ENCODE peak calls at places on chromosomes 7 and 10, in eight cellular contexts. S is heart left ventricle, Q is HCT116, H is transverse colon, A is IMR-90, N is spleen, P is uterus, C is A549. V is an unnamed sample.

GRCh38 chr7:46630031-46630430 is 709.0 kb upstream of the IGFBP3 start:
- DNase-seq in Q (no peak), S (no peak), P (no peak), A (peak), N (no peak), C (no peak), H (no peak), V (no peak)

GRCh38 chr10:58637372-58637771 is 124.7 kb downstream of the BICC1 start:
- DNase-seq in H (no peak), A (no peak), P (no peak), N (no peak), Q (no peak), C (peak), S (no peak), V (no peak)

GRCh38 chr7:6340241-6340640 is 67.8 kb upstream of the CYTH3 start:
- DNase-seq in A (no peak), P (no peak), S (no peak), H (no peak), N (no peak), C (no peak), Q (no peak), V (no peak)

GRCh38 chr10:76021391-76021790 is 590.0 kb downstream of the LRMDA start:
- DNase-seq in N (no peak), Q (no peak), S (no peak), P (no peak), H (no peak), C (no peak), A (no peak), V (no peak)

GRCh38 chr10:114990991-114991390 is 53.0 kb downstream of the TRUB1 start:
- DNase-seq in C (no peak), N (no peak), Q (no peak), A (no peak), H (no peak), P (no peak), S (no peak), V (no peak)

GRCh38 chr10:124346831-124347230 is 71.9 kb downstream of the OAT start:
- DNase-seq in S (no peak), N (peak), H (no peak), Q (no peak), P (no peak), C (no peak), A (no peak), V (no peak)

GRCh38 chr10:123621492-123621891 is 44.7 kb upstream of the GPR26 start:
- DNase-seq in A (no peak), C (no peak), H (no peak), P (no peak), N (no peak), Q (no peak), S (no peak), V (no peak)

GRCh38 chr10:114458955-114459354 is 54.7 kb upstream of the AFAP1L2 start:
- DNase-seq in A (peak), S (peak), Q (peak), P (no peak), N (peak), C (peak), H (peak), V (peak)

GRCh38 chr10:107103174-107104025 is 61.1 kb downstream of the SORCS1 start:
- DNase-seq in S (no peak), Q (no peak), H (peak), P (no peak), C (no peak), N (no peak), A (no peak), V (peak)

GRCh38 chr7:149720372-149721083 is 52.9 kb downstream of the ZNF467 start:
- DNase-seq in A (no peak), C (no peak), H (no peak), S (peak), P (no peak), N (peak), Q (no peak), V (peak)

GRCh38 chr7:134625571-134625970 is 21.1 kb upstream of the BPGM start:
- DNase-seq in P (no peak), C (no peak), N (no peak), A (peak), H (no peak), S (no peak), Q (no peak), V (no peak)

GRCh38 chr10:87093461-87094372 is 926 bp downstream of the GLUD1 start:
- DNase-seq in N (peak), S (peak), A (peak), Q (no peak), P (peak), C (peak), H (peak), V (peak)

GRCh38 chr7:36289833-36290661 is 99.6 kb upstream of the ANLN start:
- DNase-seq in S (no peak), P (no peak), H (peak), C (peak), A (no peak), N (no peak), Q (peak), V (no peak)

GRCh38 chr10:16967866-16968721 is 150.9 kb upstream of the RSU1 start:
- DNase-seq in A (peak), Q (peak), N (no peak), S (peak), P (peak), C (peak), H (peak), V (peak)

GRCh38 chr10:71312840-71313789 is 5.9 kb upstream of the SLC29A3 start:
- DNase-seq in S (peak), Q (no peak), H (peak), A (peak), P (peak), C (no peak), N (no peak), V (peak)

GRCh38 chr7:2894118-2894940 is 50.2 kb upstream of the GNA12 start:
- DNase-seq in S (no peak), H (peak), Q (no peak), A (no peak), P (no peak), N (peak), C (no peak), V (no peak)

GRCh38 chr7:141074162-141074989 is 512 bp downstream of the TMEM178B start:
- DNase-seq in S (peak), A (no peak), Q (no peak), N (no peak), H (no peak), C (peak), P (no peak), V (no peak)

GRCh38 chr7:15326044-15326644 is 235.7 kb downstream of the AGMO start:
- DNase-seq in N (no peak), H (no peak), A (peak), C (peak), S (no peak), P (no peak), Q (peak), V (no peak)

GRCh38 chr7:258476-259190 is 31.3 kb upstream of the FOXL3 start:
- DNase-seq in H (no peak), N (peak), A (no peak), Q (no peak), P (no peak), S (peak), C (no peak), V (no peak)

GRCh38 chr7:18437086-18437485 is 58.5 kb upstream of the HDAC9 start:
- DNase-seq in S (no peak), P (no peak), C (no peak), H (no peak), Q (no peak), N (no peak), A (peak), V (no peak)

GRCh38 chr7:73721237-73721848 is 1.9 kb upstream of the STX1A start:
- DNase-seq in A (no peak), S (peak), C (peak), P (no peak), N (no peak), Q (no peak), H (peak), V (peak)

GRCh38 chr7:24825931-24826661 is 68.8 kb upstream of the GSDME start:
- DNase-seq in Q (peak), S (no peak), P (no peak), A (peak), N (no peak), C (peak), H (peak), V (no peak)

GRCh38 chr7:116194115-116194514 is 16.2 kb upstream of the TES start:
- DNase-seq in C (no peak), A (peak), H (no peak), P (no peak), Q (no peak), N (no peak), S (no peak), V (no peak)

GRCh38 chr10:4270116-4270515 is 485.1 kb upstream of the KLF6 start:
- DNase-seq in H (no peak), Q (no peak), S (no peak), C (peak), P (no peak), N (no peak), A (peak), V (no peak)

GRCh38 chr10:18647151-18647550 is 4.2 kb downstream of the NSUN6 start:
- DNase-seq in A (no peak), Q (no peak), N (no peak), H (no peak), C (no peak), S (no peak), P (no peak), V (no peak)

GRCh38 chr7:14836571-14837189 is 65.9 kb downstream of the DGKB start:
- DNase-seq in A (peak), H (no peak), S (peak), Q (peak), C (no peak), P (peak), N (no peak), V (peak)

GRCh38 chr10:60717852-60718251 is 60.4 kb upstream of the CDK1 start:
- DNase-seq in A (no peak), P (no peak), N (no peak), H (no peak), C (peak), S (no peak), Q (no peak), V (no peak)

GRCh38 chr7:2805213-2806003 is 38.7 kb downstream of the GNA12 start:
- DNase-seq in P (no peak), C (no peak), H (no peak), S (peak), A (no peak), N (peak), Q (no peak), V (no peak)

GRCh38 chr10:123007558-123008378 is 827 bp downstream of the IKZF5 start:
- DNase-seq in S (no peak), N (peak), Q (peak), H (peak), A (peak), C (peak), P (peak), V (peak)

GRCh38 chr7:157432541-157432956 is 95.7 kb downstream of the DNAJB6 start:
- DNase-seq in A (peak), H (peak), Q (peak), S (peak), N (peak), P (peak), C (peak), V (peak)

GRCh38 chr7:69526570-69526969 is 71.7 kb upstream of the AUTS2 start:
- DNase-seq in S (no peak), H (no peak), C (no peak), P (no peak), A (no peak), N (peak), Q (no peak), V (no peak)

GRCh38 chr10:69056129-69056528 is 31.8 kb upstream of the SRGN start:
- DNase-seq in S (peak), Q (no peak), P (no peak), C (no peak), N (peak), H (no peak), A (no peak), V (no peak)

GRCh38 chr10:106559442-106559841 is 605.1 kb downstream of the SORCS1 start:
- DNase-seq in Q (no peak), N (no peak), H (no peak), P (no peak), C (no peak), S (no peak), A (peak), V (no peak)

GRCh38 chr7:153920897-153921296 is 131.3 kb upstream of the DPP6 start:
- DNase-seq in A (no peak), Q (no peak), P (no peak), N (no peak), S (no peak), H (no peak), C (no peak), V (no peak)

GRCh38 chr10:78456649-78457400 is 423.2 kb downstream of the RPS24 start:
- DNase-seq in H (no peak), C (no peak), P (no peak), Q (no peak), S (peak), A (no peak), N (no peak), V (no peak)

GRCh38 chr10:43595739-43596298 is 10.4 kb upstream of the ZNF485 start:
- DNase-seq in H (no peak), C (no peak), P (no peak), A (no peak), Q (no peak), N (no peak), S (no peak), V (no peak)

GRCh38 chr7:71244023-71244422 is 112.1 kb downstream of the GALNT17 start:
- DNase-seq in N (no peak), P (no peak), Q (no peak), H (no peak), A (no peak), S (peak), C (no peak), V (no peak)

GRCh38 chr7:96781919-96782318 is 72.3 kb upstream of the SEM1 start:
- DNase-seq in H (no peak), N (no peak), Q (no peak), A (no peak), P (no peak), C (no peak), S (no peak), V (no peak)

GRCh38 chr10:21290499-21291160 is 234.9 kb downstream of the SKIDA1 start:
- DNase-seq in S (no peak), A (no peak), Q (no peak), N (no peak), C (no peak), H (no peak), P (no peak), V (no peak)

GRCh38 chr10:21296575-21297355 is 228.7 kb downstream of the SKIDA1 start:
- DNase-seq in A (no peak), H (no peak), Q (no peak), P (no peak), N (no peak), C (no peak), S (no peak), V (peak)

GRCh38 chr10:21297525-21298383 is 227.7 kb downstream of the SKIDA1 start:
- DNase-seq in S (no peak), C (no peak), H (no peak), A (no peak), P (no peak), N (no peak), Q (no peak), V (no peak)

GRCh38 chr10:21293518-21294356 is 231.7 kb downstream of the SKIDA1 start:
- DNase-seq in A (no peak), H (no peak), Q (no peak), C (peak), N (no peak), S (no peak), P (no peak), V (no peak)

DNA sequence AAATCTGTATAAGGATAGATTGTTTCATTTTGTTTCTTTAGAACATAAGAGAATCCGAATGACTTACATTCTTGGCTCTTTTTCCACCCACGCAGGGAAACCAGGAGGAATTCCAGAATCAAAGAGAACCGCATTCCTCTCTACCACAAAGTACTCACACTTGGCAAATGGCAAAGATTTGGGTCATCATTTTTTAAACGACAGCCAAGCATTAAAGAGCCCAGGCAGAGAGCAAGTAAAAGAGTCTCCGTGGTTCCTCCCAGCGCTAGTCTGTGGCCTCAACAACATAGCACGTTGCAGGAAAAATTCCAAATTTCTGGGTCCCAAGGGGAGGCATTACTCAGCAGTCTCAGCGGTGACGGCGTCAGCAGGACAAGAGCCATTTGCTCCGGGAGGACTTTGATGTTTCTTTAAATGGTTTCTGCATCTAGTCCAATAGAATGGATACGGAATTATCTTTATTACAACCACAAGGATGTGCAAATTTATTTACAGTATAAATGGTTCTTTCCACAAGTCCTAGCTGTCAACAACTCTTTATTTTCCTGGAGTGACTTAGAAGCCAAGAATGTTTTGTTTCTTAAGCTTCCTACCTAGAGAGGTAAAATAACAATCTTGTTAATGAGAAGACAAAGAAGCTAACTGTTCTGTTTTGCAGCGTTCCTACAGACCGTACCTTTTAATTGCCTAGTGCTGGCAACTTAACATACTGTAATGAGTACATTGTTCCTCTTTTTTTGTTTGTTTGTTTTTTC is 232.5 kb downstream of the SKIDA1 start:
- DNase-seq in P (peak), Q (peak), N (no peak), C (peak), H (peak), S (peak), A (peak), V (peak)
- TF ChIP-seq POLR2A in P (no peak), Q (no peak), N (no peak), C (no peak), H (no peak), S (no peak), A (no peak), V (no peak)

DNA sequence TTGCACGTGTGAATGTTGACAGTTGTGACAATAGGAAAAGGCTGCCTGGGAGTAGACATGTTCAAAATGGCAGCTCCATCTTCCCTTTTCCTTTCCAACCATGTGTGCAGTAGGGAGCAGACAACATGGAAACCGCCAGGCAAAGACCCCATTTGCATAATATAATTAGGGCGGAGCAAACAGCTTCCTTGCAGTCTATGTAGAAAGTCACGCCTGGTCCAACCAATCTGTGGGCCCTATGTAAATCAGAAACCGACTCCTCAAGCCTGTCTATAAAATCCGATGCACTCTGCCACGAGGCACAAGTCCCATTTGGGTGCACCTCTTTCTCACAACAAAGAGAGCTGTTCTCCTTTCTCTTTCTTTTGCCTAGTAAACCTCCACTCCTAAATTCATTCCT is 19.6 kb downstream of the NEBL start:
- DNase-seq in P (no peak), A (no peak), H (no peak), S (no peak), C (no peak), N (no peak), Q (no peak), V (no peak)
- TF ChIP-seq CTCF in P (no peak), A (no peak), H (no peak), S (no peak), C (no peak), N (no peak), Q (no peak), V (no peak)

DNA sequence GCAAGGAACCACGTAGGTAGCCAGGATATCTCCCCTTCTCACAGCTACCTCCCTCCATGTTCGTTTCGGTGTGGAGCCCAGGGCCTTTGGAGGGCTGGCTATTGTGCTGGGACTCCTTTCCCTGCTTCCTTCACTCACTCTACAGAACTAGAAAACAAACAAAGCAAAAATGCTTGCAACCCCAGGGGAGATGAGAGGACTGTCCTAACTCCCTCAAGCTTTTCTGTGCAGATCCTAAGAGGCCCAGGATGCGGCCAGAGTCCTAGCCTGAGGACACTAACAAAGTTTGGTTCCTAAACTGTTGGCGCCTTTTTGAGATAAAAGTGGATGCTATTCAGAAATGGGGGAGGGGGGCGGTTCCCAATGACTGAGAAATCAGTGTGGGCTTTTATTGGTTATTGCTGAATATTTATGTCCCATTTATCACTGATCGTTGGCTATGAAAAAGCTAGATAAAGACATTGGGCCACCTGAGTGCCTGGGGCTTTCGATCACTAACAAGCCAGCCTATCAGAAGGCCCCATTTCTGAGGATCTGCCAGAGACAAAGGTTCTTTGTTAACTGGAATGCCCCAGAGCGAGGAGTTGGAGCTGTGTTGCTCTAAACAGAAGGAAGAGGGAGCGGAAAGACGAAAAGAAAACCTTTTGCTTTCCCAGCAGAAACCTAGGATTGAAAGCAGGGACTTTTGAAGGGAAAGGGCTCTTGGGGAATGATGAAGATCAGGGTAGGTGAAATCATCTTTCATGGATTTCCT is 95.2 kb upstream of the EGR2 start:
- DNase-seq in Q (no peak), S (no peak), P (no peak), N (no peak), A (no peak), H (no peak), C (no peak), V (no peak)
- H3K4me3 ChIP-seq in Q (no peak), S (no peak), P (no peak), N (no peak), A (no peak), H (no peak), C (no peak), V (no peak)

DNA sequence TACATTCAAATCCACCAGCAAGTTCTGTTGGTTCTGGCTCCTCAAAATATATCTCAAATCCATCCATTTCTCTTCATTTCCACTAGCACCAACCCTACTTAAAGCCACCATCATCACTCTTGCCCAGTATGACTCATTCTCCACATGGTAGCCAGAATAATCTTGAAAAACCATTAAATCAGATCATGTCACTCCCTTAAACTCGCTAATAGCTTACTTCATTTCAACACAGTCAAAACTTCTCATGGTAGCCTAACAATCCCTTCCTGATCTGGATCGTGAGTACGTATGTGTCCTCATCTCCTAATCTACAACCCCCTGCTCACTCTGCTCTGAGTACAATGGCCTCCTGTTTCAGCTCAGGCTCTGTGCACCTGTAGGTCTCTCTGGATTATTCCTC is 8.7 kb downstream of the EPC1 start:
- DNase-seq in A (peak), Q (no peak), P (no peak), H (no peak), S (no peak), C (no peak), N (no peak), V (no peak)
- TF ChIP-seq POLR2A in A (no peak), Q (no peak), P (no peak), H (no peak), S (no peak), C (no peak), N (no peak), V (no peak)

GRCh38 chr10:25933653-25934608 is at the start of gene MYO3A:
- DNase-seq in N (peak), S (no peak), Q (no peak), A (no peak), C (no peak), P (no peak), H (no peak), V (no peak)

GRCh38 chr10:25934673-25935139 is 677 bp downstream of the MYO3A start:
- DNase-seq in Q (no peak), A (no peak), S (no peak), P (no peak), H (peak), N (no peak), C (peak), V (no peak)
- TF ChIP-seq CTCF in Q (no peak), A (no peak), S (no peak), P (no peak), H (no peak), N (no peak), C (peak), V (no peak)

GRCh38 chr7:27198871-27199801 is 755 bp downstream of the HOXA13 start:
- DNase-seq in H (no peak), C (peak), N (peak), S (no peak), A (no peak), Q (no peak), P (no peak), V (no peak)
- H3K4me3 ChIP-seq in H (peak), C (peak), N (peak), S (peak), A (no peak), Q (peak), P (peak), V (peak)